ENCODE peak calls at places on chromosome 2, in six cellular contexts. T is RPMI7951; S is activated CD4-positive, alpha-beta T cell treated with anti-CD3 and anti-CD28 coated beads, Interleukin-2, amount 50 U/mL, for 4 hours; F is RPMI8226; A is iPS-NIHi11; W is GM06990. O is an unnamed sample.

GRCh38 chr2:87401726-87402345 is 346.1 kb upstream of the PLGLB2 start:
- DNase-seq in F (no peak), A (no peak), S (no peak), W (no peak), T (no peak), O (no peak)

GRCh38 chr2:138403431-138403927 is 98.1 kb upstream of the SPOPL start:
- DNase-seq in A (no peak), T (peak; percentile 1), S (no peak), F (no peak), W (no peak), O (no peak)

GRCh38 chr2:230439590-230439989 is 23.6 kb downstream of the SP100 start:
- DNase-seq in A (no peak), W (no peak), F (no peak), S (no peak), T (no peak), O (no peak)

GRCh38 chr2:25042321-25043240 is 705 bp downstream of the EFR3B start:
- DNase-seq in A (peak; percentile 60), F (peak; percentile 11), T (peak; percentile 29), S (no peak), W (peak; percentile 39), O (peak; percentile 45)

GRCh38 chr2:10550206-10551001 is 102.3 kb upstream of the ODC1 start:
- DNase-seq in T (no peak), A (no peak), W (no peak), S (no peak), F (no peak), O (no peak)

GRCh38 chr2:40004336-40004735 is 225.3 kb upstream of the THUMPD2 start:
- DNase-seq in F (no peak), A (no peak), W (no peak), T (no peak), S (no peak), O (peak; percentile 28)

GRCh38 chr2:194602750-194603149 is 1054.3 kb upstream of the SLC39A10 start:
- DNase-seq in F (no peak), S (no peak), A (no peak), W (no peak), T (no peak), O (no peak)

GRCh38 chr2:60886962-60887361 is 5.6 kb downstream of the REL start:
- DNase-seq in W (no peak), T (no peak), A (no peak), F (no peak), S (no peak), O (no peak)

GRCh38 chr2:135615404-135615803 is 84.1 kb downstream of the R3HDM1 start:
- DNase-seq in W (no peak), T (no peak), S (no peak), F (no peak), A (no peak), O (no peak)

GRCh38 chr2:24771905-24772586 is 21.1 kb downstream of the PTRHD1 start:
- DNase-seq in W (no peak), S (no peak), T (no peak), A (no peak), F (no peak), O (no peak)

GRCh38 chr2:72031346-72032115 is 116.1 kb downstream of the CYP26B1 start:
- DNase-seq in W (no peak), S (no peak), F (no peak), T (no peak), A (no peak), O (no peak)

GRCh38 chr2:168632733-168633132 is 169.7 kb upstream of the NOSTRIN start:
- DNase-seq in S (no peak), T (no peak), A (peak; percentile 34), W (no peak), F (no peak), O (peak; percentile 63)